ENCODE peak calls at places on chromosomes 7 and 10, in seven cellular contexts. K is BJ, P is lower lobe of right lung, T is cardiac fibroblast, G is SK-N-SH, X is IMR-90, V is H7. S is an unnamed sample.

GRCh38 chr10:80509403-80510161 is 28.1 kb upstream of the SH2D4B start:
- DNase-seq in K (peak; percentile 38), P (no peak), T (peak; percentile 92), G (no peak), X (peak; percentile 81), V (no peak), S (peak; percentile 82)

GRCh38 chr7:531777-532176 is 12.1 kb upstream of the PDGFA start:
- DNase-seq in K (no peak), P (no peak), T (no peak), G (no peak), X (no peak), V (no peak), S (no peak)

GRCh38 chr10:77877461-77878344 is 48.9 kb downstream of the DLG5 start:
- DNase-seq in K (no peak), P (no peak), T (peak; percentile 80), G (peak; percentile 80), X (peak; percentile 82), V (peak; percentile 85), S (peak; percentile 78)

GRCh38 chr10:77889277-77889903 is 37.2 kb downstream of the DLG5 start:
- DNase-seq in K (no peak), P (peak; percentile 84), T (no peak), G (no peak), X (no peak), V (peak; percentile 67), S (peak; percentile 58)

GRCh38 chr10:117562896-117563737 is 20.6 kb downstream of the EMX2 start:
- DNase-seq in K (no peak), P (no peak), T (no peak), G (no peak), X (no peak), V (no peak), S (no peak)

GRCh38 chr7:134444961-134445315 is 14.0 kb downstream of the AKR1B1 start:
- DNase-seq in K (no peak), P (no peak), T (no peak), G (no peak), X (no peak), V (no peak), S (no peak)

GRCh38 chr7:6209340-6209739 is 63.1 kb downstream of the CYTH3 start:
- DNase-seq in K (no peak), P (no peak), T (peak; percentile 43), G (no peak), X (no peak), V (no peak), S (no peak)

GRCh38 chr10:121791761-121792160 is 136.1 kb downstream of the ATE1 start:
- DNase-seq in K (no peak), P (no peak), T (peak; percentile 56), G (no peak), X (peak; percentile 13), V (no peak), S (no peak)

GRCh38 chr7:517848-518629 is 1.6 kb downstream of the PDGFA start:
- DNase-seq in K (no peak), P (peak; percentile 80), T (peak; percentile 85), G (no peak), X (peak; percentile 58), V (peak; percentile 92), S (no peak)

GRCh38 chr7:12423355-12423994 is 19.8 kb upstream of the VWDE start:
- DNase-seq in K (peak; percentile 37), P (no peak), T (no peak), G (no peak), X (peak; percentile 58), V (no peak), S (peak; percentile 90)

GRCh38 chr7:21367081-21367480 is 60.8 kb upstream of the SP4 start:
- DNase-seq in K (no peak), P (no peak), T (no peak), G (no peak), X (no peak), V (no peak), S (peak; percentile 63)

GRCh38 chr10:96292971-96293909 is 11.0 kb upstream of the DNTT start:
- DNase-seq in K (no peak), P (no peak), T (peak; percentile 58), G (peak; percentile 36), X (peak; percentile 46), V (peak; percentile 31), S (peak; percentile 59)

GRCh38 chr10:129641982-129642381 is 174.9 kb downstream of the MGMT start:
- DNase-seq in K (no peak), P (no peak), T (no peak), G (no peak), X (no peak), V (no peak), S (no peak)

GRCh38 chr7:141752634-141753033 is 11.3 kb upstream of the TAS2R3 start:
- DNase-seq in K (no peak), P (no peak), T (no peak), G (no peak), X (no peak), V (peak; percentile 41), S (no peak)

GRCh38 chr7:115678049-115678982 is 352.2 kb downstream of the TFEC start:
- DNase-seq in K (peak; percentile 90), P (no peak), T (peak; percentile 48), G (no peak), X (peak; percentile 74), V (no peak), S (no peak)

GRCh38 chr10:99233680-99234018 is 2.0 kb downstream of the HPSE2 start:
- DNase-seq in K (no peak), P (peak; percentile 55), T (peak; percentile 1), G (no peak), X (no peak), V (no peak), S (no peak)

GRCh38 chr10:52740913-52741675 is 31.5 kb downstream of the MBL2 start:
- DNase-seq in K (no peak), P (no peak), T (peak; percentile 52), G (peak; percentile 44), X (peak; percentile 17), V (peak; percentile 74), S (peak; percentile 20)

GRCh38 chr10:111122127-111122526 is 45.3 kb downstream of the ADRA2A start:
- DNase-seq in K (no peak), P (no peak), T (no peak), G (no peak), X (no peak), V (no peak), S (no peak)

DNA sequence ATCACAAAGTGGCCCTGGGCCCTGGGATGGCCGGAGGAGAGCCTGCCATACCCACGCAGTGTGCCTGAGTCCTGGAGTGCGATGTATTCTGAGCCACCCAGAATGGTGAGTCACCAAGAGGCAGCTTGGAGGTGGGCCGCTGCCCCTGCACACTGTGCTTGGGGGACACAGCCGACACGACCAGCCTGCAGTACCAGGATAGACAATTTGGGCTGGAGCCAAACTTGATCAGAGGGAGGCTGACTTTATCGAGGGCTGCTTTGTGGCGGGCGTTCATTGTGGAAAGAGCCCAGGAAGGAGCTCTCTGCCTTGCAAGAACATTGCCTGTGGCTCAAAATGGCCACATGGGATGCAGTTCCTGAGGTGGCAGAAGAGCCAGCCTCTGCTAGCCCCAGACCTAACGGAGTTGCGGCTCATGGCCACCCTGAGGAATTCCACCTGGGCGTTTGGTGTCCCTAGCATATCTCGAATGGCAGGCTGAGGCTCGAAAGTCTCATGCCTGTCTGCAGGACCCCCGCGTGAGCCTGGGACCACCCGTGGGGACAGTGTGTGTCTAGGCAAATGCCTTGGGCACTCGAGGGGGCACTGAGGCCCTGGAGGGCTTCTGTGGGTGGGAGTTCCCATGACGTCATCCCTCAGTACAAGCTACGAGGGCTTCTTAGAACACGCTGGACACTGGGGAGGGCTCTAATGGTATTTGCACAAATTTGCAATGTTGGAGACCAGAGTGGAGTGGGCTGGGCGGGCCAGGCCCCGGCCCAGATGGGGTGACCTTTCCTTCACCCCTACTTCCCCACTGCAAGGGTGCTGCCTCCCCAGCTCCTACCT is 79.7 kb downstream of the LHPP start:
- DNase-seq in K (no peak), P (no peak), T (no peak), G (peak; percentile 48), X (no peak), V (peak; percentile 57), S (no peak)
- H3K4me3 ChIP-seq in K (no peak overlapping the region), P (no peak overlapping the region), T (no peak overlapping the region), G (no peak overlapping the region), X (no peak overlapping the region), V (no peak overlapping the region), S (no peak overlapping the region)

GRCh38 chr7:138563808-138564207 is 103.7 kb downstream of the TRIM24 start:
- DNase-seq in K (no peak), P (no peak), T (no peak), G (no peak), X (no peak), V (no peak), S (no peak)
- H3K4me3 ChIP-seq in K (no peak overlapping the region), P (peak overlapping the region; percentile 30), T (no peak overlapping the region), G (peak overlapping the region; percentile 10), X (no peak overlapping the region), V (no peak overlapping the region), S (no peak overlapping the region)

GRCh38 chr7:26860361-26860760 is 4.0 kb downstream of the SKAP2 start:
- DNase-seq in K (no peak), P (no peak), T (no peak), G (no peak), X (no peak), V (peak; percentile 23), S (peak; percentile 59)

GRCh38 chr7:26858735-26859134 is 5.7 kb downstream of the SKAP2 start:
- DNase-seq in K (no peak), P (no peak), T (no peak), G (no peak), X (no peak), V (peak; percentile 12), S (no peak)

GRCh38 chr7:26862806-26863205 is 1.6 kb downstream of the SKAP2 start:
- DNase-seq in K (no peak), P (no peak), T (no peak), G (no peak), X (no peak), V (no peak), S (no peak)

GRCh38 chr7:26859720-26860119 is 4.7 kb downstream of the SKAP2 start:
- DNase-seq in K (no peak), P (no peak), T (no peak), G (no peak), X (no peak), V (no peak), S (no peak)

GRCh38 chr7:26861050-26861449 is 3.3 kb downstream of the SKAP2 start:
- DNase-seq in K (no peak), P (no peak), T (no peak), G (no peak), X (no peak), V (no peak), S (no peak)
- H3K4me3 ChIP-seq in K (no peak overlapping the region), P (no peak overlapping the region), T (no peak overlapping the region), G (no peak overlapping the region), X (no peak overlapping the region), V (no peak overlapping the region), S (no peak overlapping the region)

GRCh38 chr10:22932626-22933370 is 4.9 kb downstream of the ARMC3 start:
- DNase-seq in K (no peak), P (no peak), T (peak; percentile 9), G (no peak), X (no peak), V (no peak), S (no peak)

GRCh38 chr10:22925088-22925487 is 2.8 kb upstream of the ARMC3 start:
- DNase-seq in K (no peak), P (no peak), T (no peak), G (no peak), X (no peak), V (no peak), S (no peak)

GRCh38 chr10:22931948-22932347 is 4.1 kb downstream of the ARMC3 start:
- DNase-seq in K (no peak), P (no peak), T (peak; percentile 32), G (no peak), X (peak; percentile 32), V (no peak), S (peak; percentile 91)

GRCh38 chr10:22927661-22928403 is at the start of gene ARMC3:
- DNase-seq in K (no peak), P (peak; percentile 71), T (peak; percentile 60), G (peak; percentile 82), X (no peak), V (peak; percentile 91), S (peak; percentile 31)

GRCh38 chr10:22927163-22927562 is 690 bp upstream of the ARMC3 start:
- DNase-seq in K (no peak), P (no peak), T (no peak), G (no peak), X (no peak), V (no peak), S (no peak)
- H3K4me3 ChIP-seq in K (no peak overlapping the region), P (peak overlapping the region; percentile 43), T (no peak overlapping the region), G (no peak overlapping the region), X (no peak overlapping the region), V (peak overlapping the region; percentile 50), S (no peak overlapping the region)

S was measured in bronchial epithelial cell.